ENCODE peak calls at places on chromosomes 16 and 17, in nine cellular contexts. One of them, this sample, is unnamed.

GRCh38 chr16:80931985-80932720 is 74.5 kb downstream of the CMC2 start:
- DNase-seq in CD4-positive, alpha-beta T cell: no peak
- DNase-seq in AG04449: no peak
- DNase-seq in transverse colon: peak
- DNase-seq in mucosa of descending colon: peak
- DNase-seq in neural crest cell: peak
- DNase-seq in AG09319: no peak
- DNase-seq in tibial nerve: peak
- DNase-seq in uterus: peak
- DNase-seq in this sample: peak

GRCh38 chr16:24844101-24845030 is 1.4 kb upstream of the SLC5A11 start:
- DNase-seq in CD4-positive, alpha-beta T cell: no peak
- DNase-seq in AG04449: no peak
- DNase-seq in transverse colon: peak
- DNase-seq in mucosa of descending colon: no peak
- DNase-seq in neural crest cell: no peak
- DNase-seq in AG09319: no peak
- DNase-seq in tibial nerve: no peak
- DNase-seq in uterus: no peak
- DNase-seq in this sample: no peak

GRCh38 chr16:75506567-75506966 is 11.3 kb upstream of the CHST6 start:
- DNase-seq in CD4-positive, alpha-beta T cell: no peak
- DNase-seq in AG04449: no peak
- DNase-seq in transverse colon: peak
- DNase-seq in mucosa of descending colon: no peak
- DNase-seq in neural crest cell: no peak
- DNase-seq in AG09319: peak
- DNase-seq in tibial nerve: peak
- DNase-seq in uterus: no peak
- DNase-seq in this sample: peak

GRCh38 chr17:80706454-80706853 is 161.8 kb downstream of the RPTOR start:
- DNase-seq in CD4-positive, alpha-beta T cell: no peak
- DNase-seq in AG04449: no peak
- DNase-seq in transverse colon: no peak
- DNase-seq in mucosa of descending colon: no peak
- DNase-seq in neural crest cell: no peak
- DNase-seq in AG09319: no peak
- DNase-seq in tibial nerve: no peak
- DNase-seq in uterus: no peak
- DNase-seq in this sample: no peak

GRCh38 chr17:32299579-32300158 is 34.0 kb downstream of the RHBDL3 start:
- DNase-seq in CD4-positive, alpha-beta T cell: no peak
- DNase-seq in AG04449: no peak
- DNase-seq in transverse colon: no peak
- DNase-seq in mucosa of descending colon: no peak
- DNase-seq in neural crest cell: no peak
- DNase-seq in AG09319: no peak
- DNase-seq in tibial nerve: no peak
- DNase-seq in uterus: no peak
- DNase-seq in this sample: no peak

GRCh38 chr16:14179116-14179515 is 108.0 kb downstream of the MRTFB start:
- DNase-seq in CD4-positive, alpha-beta T cell: no peak
- DNase-seq in AG04449: no peak
- DNase-seq in transverse colon: no peak
- DNase-seq in mucosa of descending colon: no peak
- DNase-seq in neural crest cell: no peak
- DNase-seq in AG09319: no peak
- DNase-seq in tibial nerve: no peak
- DNase-seq in uterus: no peak
- DNase-seq in this sample: no peak

GRCh38 chr17:21392257-21392656 is 16.1 kb downstream of the KCNJ12 start:
- DNase-seq in CD4-positive, alpha-beta T cell: no peak
- DNase-seq in AG04449: no peak
- DNase-seq in transverse colon: no peak
- DNase-seq in mucosa of descending colon: no peak
- DNase-seq in neural crest cell: no peak
- DNase-seq in AG09319: no peak
- DNase-seq in tibial nerve: no peak
- DNase-seq in uterus: no peak
- DNase-seq in this sample: no peak

GRCh38 chr17:82272495-82273326 is 789 bp downstream of the CSNK1D start:
- DNase-seq in CD4-positive, alpha-beta T cell: peak
- DNase-seq in AG04449: no peak
- DNase-seq in transverse colon: peak
- DNase-seq in mucosa of descending colon: peak
- DNase-seq in neural crest cell: peak
- DNase-seq in AG09319: no peak
- DNase-seq in tibial nerve: peak
- DNase-seq in uterus: peak
- DNase-seq in this sample: no peak

GRCh38 chr17:3738562-3739295 is 15.0 kb downstream of the HASPIN start:
- DNase-seq in CD4-positive, alpha-beta T cell: peak
- DNase-seq in AG04449: no peak
- DNase-seq in transverse colon: peak
- DNase-seq in mucosa of descending colon: peak
- DNase-seq in neural crest cell: no peak
- DNase-seq in AG09319: no peak
- DNase-seq in tibial nerve: no peak
- DNase-seq in uterus: no peak
- DNase-seq in this sample: no peak

GRCh38 chr16:24145927-24146326 is 110.2 kb upstream of the CACNG3 start:
- DNase-seq in CD4-positive, alpha-beta T cell: no peak
- DNase-seq in AG04449: no peak
- DNase-seq in transverse colon: no peak
- DNase-seq in mucosa of descending colon: no peak
- DNase-seq in neural crest cell: no peak
- DNase-seq in AG09319: no peak
- DNase-seq in tibial nerve: no peak
- DNase-seq in uterus: no peak
- DNase-seq in this sample: no peak

GRCh38 chr17:57747221-57748017 is 2.3 kb upstream of the CCDC182 start:
- DNase-seq in CD4-positive, alpha-beta T cell: no peak
- DNase-seq in AG04449: peak
- DNase-seq in transverse colon: peak
- DNase-seq in mucosa of descending colon: no peak
- DNase-seq in neural crest cell: peak
- DNase-seq in AG09319: peak
- DNase-seq in tibial nerve: peak
- DNase-seq in uterus: peak
- DNase-seq in this sample: peak

GRCh38 chr16:15556130-15556529 is 86.8 kb downstream of the MARF1 start:
- DNase-seq in CD4-positive, alpha-beta T cell: no peak
- DNase-seq in AG04449: no peak
- DNase-seq in transverse colon: no peak
- DNase-seq in mucosa of descending colon: no peak
- DNase-seq in neural crest cell: no peak
- DNase-seq in AG09319: no peak
- DNase-seq in tibial nerve: no peak
- DNase-seq in uterus: no peak
- DNase-seq in this sample: no peak

GRCh38 chr17:15231851-15232516 is 33.1 kb downstream of the PMP22 start:
- DNase-seq in CD4-positive, alpha-beta T cell: no peak
- DNase-seq in AG04449: no peak
- DNase-seq in transverse colon: no peak
- DNase-seq in mucosa of descending colon: no peak
- DNase-seq in neural crest cell: no peak
- DNase-seq in AG09319: no peak
- DNase-seq in tibial nerve: no peak
- DNase-seq in uterus: no peak
- DNase-seq in this sample: no peak

GRCh38 chr16:71762186-71762585 is 37.7 kb upstream of the PHLPP2 start:
- DNase-seq in CD4-positive, alpha-beta T cell: no peak
- DNase-seq in AG04449: peak
- DNase-seq in transverse colon: no peak
- DNase-seq in mucosa of descending colon: no peak
- DNase-seq in neural crest cell: no peak
- DNase-seq in AG09319: no peak
- DNase-seq in tibial nerve: no peak
- DNase-seq in uterus: no peak
- DNase-seq in this sample: peak

DNA sequence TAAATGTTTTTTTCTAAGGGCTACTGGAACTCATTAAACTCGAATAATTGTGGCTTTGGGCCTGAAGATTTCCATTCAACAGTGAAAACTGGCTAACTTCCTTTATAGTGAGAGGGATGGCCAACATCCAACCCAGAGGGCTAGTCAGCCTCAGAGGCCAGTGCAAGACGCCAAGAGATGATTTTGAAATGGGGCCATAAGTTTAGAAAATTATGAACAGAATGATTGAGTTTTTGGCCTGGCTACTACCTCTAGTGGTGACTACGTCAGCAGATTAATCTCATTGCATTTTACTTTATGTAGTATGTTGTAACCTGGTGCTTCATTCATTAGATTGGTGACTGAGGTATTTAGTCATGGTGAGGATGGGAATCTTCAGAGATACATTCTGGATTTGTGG is 28.4 kb downstream of the HAPSTR1 start:
- DNase-seq in CD4-positive, alpha-beta T cell: no peak
- DNase-seq in AG04449: peak
- DNase-seq in transverse colon: no peak
- DNase-seq in mucosa of descending colon: no peak
- DNase-seq in neural crest cell: no peak
- DNase-seq in AG09319: peak
- DNase-seq in tibial nerve: peak
- DNase-seq in uterus: peak
- DNase-seq in this sample: peak
- TF ChIP-seq CTCF in CD4-positive, alpha-beta T cell: no peak
- TF ChIP-seq CTCF in AG04449: no peak
- TF ChIP-seq CTCF in transverse colon: no peak
- TF ChIP-seq CTCF in mucosa of descending colon: no peak
- TF ChIP-seq CTCF in neural crest cell: no peak
- TF ChIP-seq CTCF in AG09319: peak
- TF ChIP-seq CTCF in tibial nerve: no peak
- TF ChIP-seq CTCF in uterus: no peak
- TF ChIP-seq CTCF in this sample: peak

GRCh38 chr17:40862985-40863733 is 3.9 kb downstream of the KRT12 start:
- DNase-seq in CD4-positive, alpha-beta T cell: no peak
- DNase-seq in AG04449: no peak
- DNase-seq in transverse colon: no peak
- DNase-seq in mucosa of descending colon: no peak
- DNase-seq in neural crest cell: peak
- DNase-seq in AG09319: no peak
- DNase-seq in tibial nerve: no peak
- DNase-seq in uterus: no peak
- DNase-seq in this sample: no peak
- TF ChIP-seq CTCF in CD4-positive, alpha-beta T cell: no peak
- TF ChIP-seq CTCF in AG04449: peak
- TF ChIP-seq CTCF in transverse colon: no peak
- TF ChIP-seq CTCF in mucosa of descending colon: no peak
- TF ChIP-seq CTCF in neural crest cell: peak
- TF ChIP-seq CTCF in AG09319: peak
- TF ChIP-seq CTCF in tibial nerve: no peak
- TF ChIP-seq CTCF in uterus: no peak
- TF ChIP-seq CTCF in this sample: peak

GRCh38 chr17:73197141-73197540 is 4.3 kb downstream of the COG1 start:
- DNase-seq in CD4-positive, alpha-beta T cell: no peak
- DNase-seq in AG04449: no peak
- DNase-seq in transverse colon: no peak
- DNase-seq in mucosa of descending colon: no peak
- DNase-seq in neural crest cell: no peak
- DNase-seq in AG09319: no peak
- DNase-seq in tibial nerve: no peak
- DNase-seq in uterus: no peak
- DNase-seq in this sample: no peak

GRCh38 chr17:73198201-73198929 is 5.5 kb downstream of the COG1 start:
- DNase-seq in CD4-positive, alpha-beta T cell: no peak
- DNase-seq in AG04449: no peak
- DNase-seq in transverse colon: no peak
- DNase-seq in mucosa of descending colon: no peak
- DNase-seq in neural crest cell: no peak
- DNase-seq in AG09319: no peak
- DNase-seq in tibial nerve: no peak
- DNase-seq in uterus: no peak
- DNase-seq in this sample: no peak

GRCh38 chr17:73194514-73195222 is 1.8 kb downstream of the COG1 start:
- DNase-seq in CD4-positive, alpha-beta T cell: no peak
- DNase-seq in AG04449: peak
- DNase-seq in transverse colon: no peak
- DNase-seq in mucosa of descending colon: no peak
- DNase-seq in neural crest cell: no peak
- DNase-seq in AG09319: no peak
- DNase-seq in tibial nerve: no peak
- DNase-seq in uterus: no peak
- DNase-seq in this sample: peak

GRCh38 chr17:73198930-73199260 is 6.0 kb downstream of the COG1 start:
- DNase-seq in CD4-positive, alpha-beta T cell: no peak
- DNase-seq in AG04449: no peak
- DNase-seq in transverse colon: no peak
- DNase-seq in mucosa of descending colon: no peak
- DNase-seq in neural crest cell: no peak
- DNase-seq in AG09319: no peak
- DNase-seq in tibial nerve: no peak
- DNase-seq in uterus: no peak
- DNase-seq in this sample: no peak

GRCh38 chr17:73196500-73196899 is 3.6 kb downstream of the COG1 start:
- DNase-seq in CD4-positive, alpha-beta T cell: no peak
- DNase-seq in AG04449: no peak
- DNase-seq in transverse colon: peak
- DNase-seq in mucosa of descending colon: peak
- DNase-seq in neural crest cell: no peak
- DNase-seq in AG09319: no peak
- DNase-seq in tibial nerve: no peak
- DNase-seq in uterus: no peak
- DNase-seq in this sample: peak
- TF ChIP-seq CTCF in CD4-positive, alpha-beta T cell: no peak
- TF ChIP-seq CTCF in AG04449: peak
- TF ChIP-seq CTCF in transverse colon: peak
- TF ChIP-seq CTCF in mucosa of descending colon: peak
- TF ChIP-seq CTCF in neural crest cell: peak
- TF ChIP-seq CTCF in AG09319: peak
- TF ChIP-seq CTCF in tibial nerve: peak
- TF ChIP-seq CTCF in uterus: no peak
- TF ChIP-seq CTCF in this sample: peak

DNA sequence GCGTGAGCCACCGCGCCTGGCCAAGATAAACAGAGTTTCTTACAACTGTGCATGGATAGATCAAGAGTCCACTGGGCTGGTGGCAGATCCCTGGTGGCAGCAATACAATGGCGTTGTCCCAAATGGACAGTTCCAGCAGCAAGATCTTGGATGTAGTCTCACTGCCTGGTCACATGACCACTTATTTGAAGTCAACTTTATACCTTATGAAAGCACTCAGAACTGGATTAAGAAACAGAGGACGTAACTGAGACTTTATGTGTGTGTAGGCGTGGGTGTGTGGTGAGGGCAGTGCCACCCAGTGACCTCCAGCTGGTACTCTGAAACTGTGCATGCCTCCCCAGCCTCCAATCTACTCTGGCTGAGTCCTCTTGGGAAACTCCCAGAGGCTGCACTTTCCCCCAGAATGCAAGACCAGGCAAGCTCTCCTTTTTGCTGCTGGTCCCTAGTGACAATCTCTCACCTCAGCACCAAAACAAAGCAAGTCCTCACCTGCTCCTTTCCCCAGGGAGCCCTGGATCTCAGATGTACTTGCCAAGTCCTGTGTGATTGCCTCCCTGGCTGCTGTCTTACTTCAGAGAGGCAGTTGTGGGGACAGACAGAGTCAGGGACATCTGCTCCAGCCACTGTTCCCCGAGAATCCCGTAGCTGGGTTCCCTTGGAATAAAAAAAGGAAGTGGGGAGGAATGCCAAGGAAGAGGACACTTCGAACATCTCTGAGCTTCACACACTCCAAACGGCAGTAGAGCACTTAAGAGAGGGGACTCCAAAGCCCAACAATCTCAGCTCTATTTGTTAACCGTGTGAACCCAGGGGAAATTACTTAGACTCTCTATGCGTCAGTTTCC is 11.7 kb upstream of the ST6GALNAC2 start:
- DNase-seq in CD4-positive, alpha-beta T cell: no peak
- DNase-seq in AG04449: no peak
- DNase-seq in transverse colon: no peak
- DNase-seq in mucosa of descending colon: no peak
- DNase-seq in neural crest cell: no peak
- DNase-seq in AG09319: no peak
- DNase-seq in tibial nerve: no peak
- DNase-seq in uterus: no peak
- DNase-seq in this sample: no peak
- TF ChIP-seq CTCF in CD4-positive, alpha-beta T cell: no peak
- TF ChIP-seq CTCF in AG04449: no peak
- TF ChIP-seq CTCF in transverse colon: no peak
- TF ChIP-seq CTCF in mucosa of descending colon: no peak
- TF ChIP-seq CTCF in neural crest cell: no peak
- TF ChIP-seq CTCF in AG09319: no peak
- TF ChIP-seq CTCF in tibial nerve: no peak
- TF ChIP-seq CTCF in uterus: no peak
- TF ChIP-seq CTCF in this sample: no peak

This sample was measured in HFFc6.